ENCODE peak calls at places on chromosomes 6 and 20, in eight cellular contexts. D is stimulated activated naive B cell treated with anti-CD40 and anti-IgM and Interleukin-4, amounts not matched to agents 10 μg/mL and 1 μg/mL and 100 μg/mL, for 72 hours; N is neural crest cell; C is sciatic nerve; V is natural killer cell treated with Interleukin-12 subunit alpha and Interleukin-12 subunit beta and Interleukin-15 and Interleukin-18, amount 100 ng/mL, for 72 hours; S is PC-9; Y is fibroblast of lung; B is CD4-positive, alpha-beta memory T cell. Z is an unnamed sample.

GRCh38 chr20:18279231-18279630 is 9.1 kb upstream of the ZNF133 start:
- DNase-seq in D (no peak), B (no peak), N (no peak), Y (no peak), C (no peak), S (no peak), V (no peak), Z (no peak)

GRCh38 chr6:135251416-135251815 is 70.3 kb downstream of the MYB start:
- DNase-seq in S (no peak), D (no peak), Y (no peak), N (no peak), C (no peak), V (no peak), B (no peak), Z (no peak)

GRCh38 chr6:42390228-42390934 is 61.3 kb downstream of the TRERF1 start:
- DNase-seq in B (peak; percentile 77), C (no peak), D (no peak), N (no peak), S (no peak), V (peak; percentile 87), Y (no peak), Z (peak; percentile 33)

GRCh38 chr6:148974351-148974750 is 227.5 kb downstream of the UST start:
- DNase-seq in S (no peak), Y (no peak), V (no peak), B (no peak), C (no peak), D (no peak), N (no peak), Z (no peak)

GRCh38 chr6:161346717-161347504 is 73.0 kb upstream of the AGPAT4 start:
- DNase-seq in S (no peak), C (no peak), Y (no peak), V (no peak), D (no peak), B (no peak), N (no peak), Z (no peak)

GRCh38 chr6:81694855-81695254 is 57.6 kb downstream of the TENT5A start:
- DNase-seq in Y (no peak), C (no peak), D (no peak), N (no peak), V (no peak), S (no peak), B (no peak), Z (no peak)

GRCh38 chr6:1713016-1713600 is 103.4 kb downstream of the FOXC1 start:
- DNase-seq in D (no peak), N (no peak), Y (no peak), C (no peak), V (no peak), S (no peak), B (no peak), Z (no peak)

GRCh38 chr20:37958856-37959255 is 55.9 kb downstream of the VSTM2L start:
- DNase-seq in B (no peak), Y (no peak), N (no peak), D (no peak), S (no peak), C (no peak), V (no peak), Z (no peak)

GRCh38 chr6:145289573-145289972 is 445.7 kb downstream of the EPM2A start:
- DNase-seq in S (no peak), Y (no peak), B (no peak), C (no peak), V (no peak), D (no peak), N (no peak), Z (no peak)

Z was measured in activated CD4-positive, alpha-beta T cell treated with anti-CD3 and anti-CD28 coated beads, Interleukin-2, amount 50 U/mL, for 1 hour.